ENCODE peak calls at places on chromosome 7, in six cellular contexts. K, Q, H, E, W and Z are unnamed samples.

GRCh38 chr7:149825567-149826343 is 12.4 kb upstream of the ZNF862 start:
- DNase-seq in K (no peak), Q (no peak), H (no peak), E (no peak), W (no peak), Z (no peak)

GRCh38 chr7:91319326-91319725 is 55.1 kb downstream of the FZD1 start:
- DNase-seq in K (no peak), Q (no peak), H (peak), E (no peak), W (no peak), Z (no peak)

GRCh38 chr7:84085147-84085546 is 109.4 kb downstream of the SEMA3A start:
- DNase-seq in K (peak), Q (no peak), H (peak), E (no peak), W (no peak), Z (no peak)

GRCh38 chr7:31811650-31812461 is 124.8 kb downstream of the PPP1R17 start:
- DNase-seq in K (peak), Q (no peak), H (peak), E (no peak), W (peak), Z (peak)

GRCh38 chr7:27922907-27923306 is 182.9 kb downstream of the TAX1BP1 start:
- DNase-seq in K (no peak), Q (no peak), H (no peak), E (no peak), W (no peak), Z (peak)

GRCh38 chr7:131521651-131522163 is 34.7 kb downstream of the PODXL start:
- DNase-seq in K (no peak), Q (no peak), H (peak), E (peak), W (peak), Z (no peak)

GRCh38 chr7:84949501-84949900 is 237.4 kb downstream of the SEMA3D start:
- DNase-seq in K (no peak), Q (no peak), H (peak), E (no peak), W (no peak), Z (no peak)

GRCh38 chr7:155214328-155214986 is 83.2 kb upstream of the INSIG1 start:
- DNase-seq in K (no peak), Q (no peak), H (no peak), E (peak), W (peak), Z (no peak)

GRCh38 chr7:157585113-157585861 is 248.5 kb downstream of the DNAJB6 start:
- DNase-seq in K (no peak), Q (no peak), H (no peak), E (no peak), W (no peak), Z (no peak)

GRCh38 chr7:148882668-148883232 is 1.3 kb downstream of the EZH2 start:
- DNase-seq in K (no peak), Q (no peak), H (peak), E (no peak), W (peak), Z (no peak)

GRCh38 chr7:6636741-6637543 is at the start of gene ZNF316:
- DNase-seq in K (peak), Q (peak), H (peak), E (no peak), W (peak), Z (peak)

GRCh38 chr7:77651544-77652162 is 44.6 kb upstream of the RSBN1L start:
- DNase-seq in K (peak), Q (peak), H (peak), E (no peak), W (peak), Z (peak)

GRCh38 chr7:132441935-132442334 is 134.3 kb downstream of the PLXNA4 start:
- DNase-seq in K (no peak), Q (no peak), H (no peak), E (no peak), W (no peak), Z (no peak)

GRCh38 chr7:114431198-114431597 is 16.6 kb downstream of the FOXP2 start:
- DNase-seq in K (no peak), Q (no peak), H (no peak), E (no peak), W (no peak), Z (no peak)

GRCh38 chr7:42161723-42162122 is 75.3 kb downstream of the GLI3 start:
- DNase-seq in K (peak), Q (no peak), H (no peak), E (no peak), W (peak), Z (no peak)

GRCh38 chr7:100044719-100045118 is 4.9 kb upstream of the ZSCAN21 start:
- DNase-seq in K (no peak), Q (no peak), H (no peak), E (no peak), W (peak), Z (peak)

GRCh38 chr7:44200699-44201461 is at the start of gene YKT6:
- DNase-seq in K (peak), Q (peak), H (peak), E (peak), W (peak), Z (peak)

GRCh38 chr7:30240401-30240800 is 44.0 kb upstream of the ZNRF2 start:
- DNase-seq in K (peak), Q (no peak), H (peak), E (no peak), W (no peak), Z (peak)

GRCh38 chr7:42856605-42856987 is 55.3 kb downstream of the C7orf25 start:
- DNase-seq in K (no peak), Q (no peak), H (no peak), E (no peak), W (no peak), Z (no peak)

GRCh38 chr7:28517206-28517605 is 104.9 kb downstream of the CREB5 start:
- DNase-seq in K (no peak), Q (no peak), H (peak), E (no peak), W (no peak), Z (no peak)

GRCh38 chr7:1354661-1355567 is 104.4 kb downstream of the MICALL2 start:
- DNase-seq in K (no peak), Q (no peak), H (no peak), E (no peak), W (no peak), Z (no peak)

GRCh38 chr7:116367171-116367813 is 132.2 kb upstream of the CAV2 start:
- DNase-seq in K (no peak), Q (no peak), H (no peak), E (no peak), W (no peak), Z (no peak)

GRCh38 chr7:139889186-139889871 is 60.3 kb downstream of the TBXAS1 start:
- DNase-seq in K (no peak), Q (no peak), H (peak), E (no peak), W (peak), Z (peak)

GRCh38 chr7:54678763-54679396 is 80.1 kb downstream of the SEC61G start:
- DNase-seq in K (no peak), Q (no peak), H (no peak), E (no peak), W (peak), Z (no peak)
- TF ChIP-seq CTCF in K (no peak), Q (no peak), H (no peak), E (peak), W (peak), Z (no peak)

DNA sequence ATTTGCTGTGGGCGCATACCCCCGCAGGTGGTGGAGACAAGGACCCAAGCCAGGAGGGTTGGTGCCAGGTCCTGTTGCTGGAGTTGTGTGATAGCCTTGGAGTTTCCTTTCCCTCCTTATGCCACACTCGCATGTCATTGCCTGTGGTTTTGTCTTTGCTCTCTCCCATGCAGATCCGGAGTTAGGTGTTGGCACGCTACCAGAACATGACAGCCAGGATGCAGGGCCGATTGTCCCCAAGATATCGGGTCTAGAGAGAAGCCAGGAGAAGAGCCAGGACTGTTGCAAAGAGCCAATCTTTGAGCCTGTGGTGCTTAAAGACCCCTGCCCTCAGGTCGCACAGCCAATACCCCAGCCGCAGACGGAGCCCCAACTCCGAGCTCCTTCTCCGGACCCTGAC is 369.2 kb upstream of the GALNT17 start:
- DNase-seq in K (no peak), Q (no peak), H (no peak), E (no peak), W (no peak), Z (no peak)
- H3K4me3 ChIP-seq in K (no peak), Q (no peak), H (no peak), E (no peak), W (no peak), Z (peak)

DNA sequence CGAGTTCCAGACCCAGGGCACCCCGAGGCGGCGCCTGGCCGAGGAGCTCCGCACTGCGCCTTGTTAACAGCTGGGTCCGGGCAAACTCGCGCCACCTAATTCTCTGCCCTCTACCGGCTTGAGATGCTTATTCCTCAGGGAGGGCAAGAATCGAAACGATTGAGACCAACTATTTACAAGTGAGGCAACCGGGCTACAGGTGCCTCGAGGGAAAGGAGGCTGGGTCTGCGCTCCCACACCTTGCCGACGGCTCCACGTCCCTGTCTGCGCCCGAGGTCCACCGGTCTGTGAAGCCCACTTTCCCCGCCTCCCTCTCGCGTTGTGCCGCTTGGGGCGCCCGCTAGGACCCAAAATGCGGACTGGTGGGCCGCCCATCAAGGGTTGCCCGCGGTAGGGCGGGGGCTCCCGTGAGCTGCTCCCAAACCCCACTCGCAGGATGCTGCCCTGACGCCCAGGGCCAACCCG is 527 bp downstream of the AKR1B1 start:
- DNase-seq in K (peak), Q (peak), H (peak), E (peak), W (peak), Z (peak)
- TF ChIP-seq CTCF in K (peak), Q (no peak), H (peak), E (peak), W (peak), Z (peak)

GRCh38 chr7:19112290-19113000 is 5.0 kb downstream of the TWIST1 start:
- DNase-seq in K (peak), Q (no peak), H (peak), E (no peak), W (no peak), Z (no peak)

GRCh38 chr7:19110026-19110777 is 7.2 kb downstream of the TWIST1 start:
- DNase-seq in K (no peak), Q (no peak), H (no peak), E (no peak), W (no peak), Z (no peak)

GRCh38 chr7:19111474-19112143 is 5.8 kb downstream of the TWIST1 start:
- DNase-seq in K (no peak), Q (no peak), H (no peak), E (no peak), W (no peak), Z (no peak)

GRCh38 chr7:19108985-19109946 is 8.2 kb downstream of the TWIST1 start:
- DNase-seq in K (no peak), Q (no peak), H (no peak), E (no peak), W (no peak), Z (no peak)

DNA sequence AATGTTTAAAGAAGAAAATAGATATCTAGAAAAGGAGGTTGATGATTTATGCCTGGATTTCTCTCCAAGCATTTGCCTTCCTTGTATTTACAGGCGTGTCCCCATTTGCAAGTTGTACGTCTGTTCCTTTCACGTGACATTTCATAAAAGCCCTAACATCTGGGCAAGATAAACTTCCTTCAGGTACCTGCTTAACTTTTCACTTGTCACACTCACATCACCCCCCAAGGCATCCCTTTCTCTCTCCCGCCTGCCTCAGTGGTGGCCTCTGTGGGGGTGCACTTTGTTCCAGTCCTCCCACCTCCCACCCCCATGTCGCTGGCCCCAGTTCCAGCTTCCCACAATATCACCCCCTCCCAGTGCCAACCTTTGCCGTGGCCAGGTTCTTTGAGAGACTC is 6.7 kb downstream of the TWIST1 start:
- DNase-seq in K (no peak), Q (no peak), H (no peak), E (no peak), W (no peak), Z (no peak)
- H3K4me3 ChIP-seq in K (no peak), Q (no peak), H (no peak), E (no peak), W (no peak), Z (no peak)